ENCODE peak calls at places on chromosomes 6 and 20, in seven cellular contexts. N, L, U, F, T, G and S are unnamed samples.

GRCh38 chr6:147297663-147298313 is 93.6 kb downstream of the STXBP5 start:
- DNase-seq in N (no peak), L (no peak), U (no peak), F (no peak), T (no peak), G (no peak), S (no peak)

GRCh38 chr6:158654960-158655485 is 5.2 kb downstream of the SYTL3 start:
- DNase-seq in N (no peak), L (no peak), U (no peak), F (no peak), T (no peak), G (peak; percentile 38), S (no peak)

GRCh38 chr20:14882846-14883245 is 545.4 kb upstream of the FLRT3 start:
- DNase-seq in N (no peak), L (no peak), U (no peak), F (no peak), T (no peak), G (no peak), S (no peak)

GRCh38 chr6:136969930-136970329 is 47.8 kb downstream of the SLC35D3 start:
- DNase-seq in N (no peak), L (peak; percentile 60), U (no peak), F (no peak), T (no peak), G (no peak), S (no peak)

GRCh38 chr6:108983151-108983550 is 111.5 kb downstream of the SESN1 start:
- DNase-seq in N (no peak), L (no peak), U (no peak), F (no peak), T (no peak), G (no peak), S (no peak)

GRCh38 chr6:111580826-111581505 is 24.7 kb downstream of the TRAF3IP2 start:
- DNase-seq in N (no peak), L (peak; percentile 55), U (no peak), F (no peak), T (no peak), G (no peak), S (no peak)

GRCh38 chr20:33183292-33183691 is 15.3 kb downstream of the BPIFA2 start:
- DNase-seq in N (no peak), L (no peak), U (no peak), F (no peak), T (no peak), G (no peak), S (no peak)

GRCh38 chr6:132693478-132693877 is 20.4 kb downstream of the VNN1 start:
- DNase-seq in N (no peak), L (no peak), U (no peak), F (no peak), T (no peak), G (no peak), S (no peak)

GRCh38 chr6:167244064-167244949 is 46.8 kb upstream of the UNC93A start:
- DNase-seq in N (no peak), L (no peak), U (no peak), F (no peak), T (no peak), G (no peak), S (no peak)

GRCh38 chr20:47343007-47343472 is 13.5 kb downstream of the ZMYND8 start:
- DNase-seq in N (no peak), L (no peak), U (no peak), F (no peak), T (no peak), G (no peak), S (no peak)

GRCh38 chr20:35344354-35344837 is 52.2 kb upstream of the FAM83C start:
- DNase-seq in N (no peak), L (peak; percentile 51), U (peak; percentile 56), F (no peak), T (peak; percentile 70), G (peak; percentile 69), S (no peak)

GRCh38 chr6:73514746-73515110 is 6.1 kb downstream of the EEF1A1 start:
- DNase-seq in N (no peak), L (no peak), U (no peak), F (no peak), T (no peak), G (no peak), S (no peak)

GRCh38 chr20:37479275-37479674 is 41.8 kb upstream of the NNAT start:
- DNase-seq in N (no peak), L (no peak), U (no peak), F (no peak), T (no peak), G (no peak), S (no peak)

GRCh38 chr6:56293756-56294155 is 46.4 kb upstream of the COL21A1 start:
- DNase-seq in N (no peak), L (no peak), U (no peak), F (no peak), T (no peak), G (no peak), S (no peak)

GRCh38 chr6:12798326-12798725 is 81.8 kb downstream of the PHACTR1 start:
- DNase-seq in N (no peak), L (no peak), U (no peak), F (no peak), T (no peak), G (no peak), S (no peak)

GRCh38 chr6:16818992-16819626 is 57.8 kb upstream of the ATXN1 start:
- DNase-seq in N (no peak), L (no peak), U (no peak), F (no peak), T (no peak), G (no peak), S (no peak)

GRCh38 chr6:140636237-140636636 is 1261.8 kb upstream of the CITED2 start:
- DNase-seq in N (no peak), L (no peak), U (no peak), F (no peak), T (no peak), G (no peak), S (no peak)

GRCh38 chr6:83193747-83194582 is 808 bp downstream of the RWDD2A start:
- DNase-seq in N (peak; percentile 26), L (peak; percentile 55), U (peak; percentile 51), F (peak; percentile 12), T (no peak), G (peak; percentile 62), S (peak; percentile 65)

GRCh38 chr6:55239099-55239498 is 64.8 kb downstream of the HCRTR2 start:
- DNase-seq in N (no peak), L (no peak), U (no peak), F (no peak), T (no peak), G (no peak), S (no peak)

GRCh38 chr20:50821257-50821921 is 26.5 kb downstream of the BCAS4 start:
- DNase-seq in N (no peak), L (no peak), U (no peak), F (no peak), T (no peak), G (no peak), S (no peak)

GRCh38 chr20:50820515-50821256 is 25.8 kb downstream of the BCAS4 start:
- DNase-seq in N (no peak), L (no peak), U (no peak), F (no peak), T (no peak), G (no peak), S (no peak)

GRCh38 chr20:50817776-50818172 is 22.9 kb downstream of the BCAS4 start:
- DNase-seq in N (peak; percentile 47), L (no peak), U (no peak), F (no peak), T (no peak), G (no peak), S (no peak)

GRCh38 chr20:50821994-50822393 is 27.1 kb downstream of the BCAS4 start:
- DNase-seq in N (no peak), L (no peak), U (no peak), F (no peak), T (no peak), G (no peak), S (no peak)

DNA sequence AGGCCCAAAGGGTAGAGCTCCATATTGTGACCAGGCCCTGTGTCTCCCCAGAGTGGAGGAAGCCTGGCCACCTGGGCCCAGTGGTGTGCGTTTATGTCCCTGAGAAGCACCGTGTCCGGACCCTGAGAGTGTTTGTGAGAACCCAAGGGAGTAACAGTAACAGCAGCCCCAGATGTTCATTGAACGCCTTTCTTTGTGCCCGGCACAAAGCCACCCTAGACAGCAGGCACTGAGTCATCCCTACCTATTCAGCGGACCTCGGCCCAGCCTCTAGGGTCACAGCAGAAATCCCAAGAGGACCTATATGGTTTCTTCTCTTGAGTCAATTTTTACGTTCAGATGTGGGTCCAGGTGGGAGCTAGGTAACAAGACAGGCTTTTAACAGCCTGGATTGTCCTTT is 24.5 kb downstream of the BCAS4 start:
- DNase-seq in N (no peak), L (no peak), U (no peak), F (no peak), T (no peak), G (no peak), S (no peak)
- H3K27me3 ChIP-seq in N (no peaks in the 10 kb centered on the region), L (no peaks in the 10 kb centered on the region), U (no peaks in the 10 kb centered on the region), F (no peaks in the 10 kb centered on the region), T (no peaks in the 10 kb centered on the region), G (no peaks in the 10 kb centered on the region), S (no peaks in the 10 kb centered on the region)

GRCh38 chr20:61223121-61223520 is 28.9 kb upstream of the CDH4 start:
- DNase-seq in N (no peak), L (no peak), U (peak; percentile 61), F (no peak), T (no peak), G (no peak), S (no peak)

GRCh38 chr20:61222699-61223098 is 29.4 kb upstream of the CDH4 start:
- DNase-seq in N (no peak), L (no peak), U (no peak), F (no peak), T (no peak), G (no peak), S (no peak)

GRCh38 chr20:61220131-61220530 is 31.9 kb upstream of the CDH4 start:
- DNase-seq in N (no peak), L (no peak), U (no peak), F (no peak), T (no peak), G (peak; percentile 29), S (no peak)

GRCh38 chr20:61218886-61219480 is 33.1 kb upstream of the CDH4 start:
- DNase-seq in N (no peak), L (no peak), U (no peak), F (no peak), T (no peak), G (no peak), S (no peak)

GRCh38 chr20:61217848-61218247 is 34.2 kb upstream of the CDH4 start:
- DNase-seq in N (no peak), L (no peak), U (no peak), F (no peak), T (no peak), G (no peak), S (no peak)
- H3K27me3 ChIP-seq in N (no peaks in the 10 kb centered on the region), L (no peaks in the 10 kb centered on the region), U (peaks cover 38% of the 10 kb centered on the region), F (no peaks in the 10 kb centered on the region), T (peaks cover 21% of the 10 kb centered on the region), G (no peaks in the 10 kb centered on the region), S (peaks cover 5% of the 10 kb centered on the region)

GRCh38 chr20:63048516-63049190 is 41.9 kb upstream of the BHLHE23 start:
- DNase-seq in N (peak; percentile 10), L (no peak), U (no peak), F (no peak), T (no peak), G (no peak), S (no peak)
- H3K27me3 ChIP-seq in N (no peaks in the 10 kb centered on the region), L (peaks cover 28% of the 10 kb centered on the region), U (peaks cover 94% of the 10 kb centered on the region), F (no peaks in the 10 kb centered on the region), T (peaks cover 12% of the 10 kb centered on the region), G (no peaks in the 10 kb centered on the region), S (peaks cover 16% of the 10 kb centered on the region)

DNA sequence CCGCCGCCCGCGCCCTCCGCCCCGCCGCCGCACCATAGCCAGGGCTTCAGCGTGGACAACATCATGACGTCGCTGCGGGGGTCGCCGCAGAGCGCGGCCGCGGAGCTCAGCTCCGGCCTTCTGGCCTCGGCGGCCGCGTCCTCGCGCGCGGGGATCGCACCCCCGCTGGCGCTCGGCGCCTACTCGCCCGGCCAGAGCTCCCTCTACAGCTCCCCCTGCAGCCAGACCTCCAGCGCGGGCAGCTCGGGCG is 1.5 kb downstream of the FOXC1 start:
- DNase-seq in N (no peak), L (peak; percentile 74), U (no peak), F (no peak), T (no peak), G (no peak), S (no peak)
- H3K27me3 ChIP-seq in N (peaks cover 53% of the 10 kb centered on the region), L (peaks cover 35% of the 10 kb centered on the region), U (peaks cover 97% of the 10 kb centered on the region), F (peaks cover 50% of the 10 kb centered on the region), T (peaks cover 33% of the 10 kb centered on the region), G (peaks cover 77% of the 10 kb centered on the region), S (peaks cover 34% of the 10 kb centered on the region)